ENCODE peak calls at places on chromosomes 11 and 22, in four cellular contexts. U is fibroblast of mammary gland, L is RWPE1, H is adrenal gland. D is an unnamed sample.

GRCh38 chr11:75450826-75451783 is 18.1 kb upstream of the KLHL35 start:
- DNase-seq in U (no peak), L (no peak), H (no peak), D (no peak)

GRCh38 chr11:103749158-103749557 is 287.3 kb upstream of the DDI1 start:
- DNase-seq in U (no peak), L (no peak), H (peak), D (peak)

GRCh38 chr22:18064636-18065035 is 13.2 kb upstream of the PEX26 start:
- DNase-seq in U (no peak), L (no peak), H (no peak), D (no peak)

GRCh38 chr11:13699870-13700269 is 31.4 kb downstream of the FAR1 start:
- DNase-seq in U (no peak), L (no peak), H (no peak), D (no peak)

GRCh38 chr11:78417888-78418583 is 416 bp upstream of the GAB2 start:
- DNase-seq in U (peak), L (peak), H (no peak), D (peak)

GRCh38 chr11:125481531-125481930 is 14.5 kb downstream of the FEZ1 start:
- DNase-seq in U (no peak), L (no peak), H (no peak), D (no peak)

GRCh38 chr11:40306938-40307548 is 1152.4 kb downstream of the LRRC4C start:
- DNase-seq in U (peak), L (peak), H (no peak), D (peak)

GRCh38 chr22:47724030-47724429 is 961.6 kb downstream of the TBC1D22A start:
- DNase-seq in U (no peak), L (no peak), H (no peak), D (no peak)

GRCh38 chr11:335779-336665 is 15.4 kb upstream of the IFITM3 start:
- DNase-seq in U (no peak), L (no peak), H (peak), D (no peak)

GRCh38 chr11:61688368-61689163 is 8.4 kb downstream of the DAGLA start:
- DNase-seq in U (peak), L (peak), H (no peak), D (peak)
- TF ChIP-seq CTCF in U (no peak), L (no peak), H (no peak), D (no peak)

DNA sequence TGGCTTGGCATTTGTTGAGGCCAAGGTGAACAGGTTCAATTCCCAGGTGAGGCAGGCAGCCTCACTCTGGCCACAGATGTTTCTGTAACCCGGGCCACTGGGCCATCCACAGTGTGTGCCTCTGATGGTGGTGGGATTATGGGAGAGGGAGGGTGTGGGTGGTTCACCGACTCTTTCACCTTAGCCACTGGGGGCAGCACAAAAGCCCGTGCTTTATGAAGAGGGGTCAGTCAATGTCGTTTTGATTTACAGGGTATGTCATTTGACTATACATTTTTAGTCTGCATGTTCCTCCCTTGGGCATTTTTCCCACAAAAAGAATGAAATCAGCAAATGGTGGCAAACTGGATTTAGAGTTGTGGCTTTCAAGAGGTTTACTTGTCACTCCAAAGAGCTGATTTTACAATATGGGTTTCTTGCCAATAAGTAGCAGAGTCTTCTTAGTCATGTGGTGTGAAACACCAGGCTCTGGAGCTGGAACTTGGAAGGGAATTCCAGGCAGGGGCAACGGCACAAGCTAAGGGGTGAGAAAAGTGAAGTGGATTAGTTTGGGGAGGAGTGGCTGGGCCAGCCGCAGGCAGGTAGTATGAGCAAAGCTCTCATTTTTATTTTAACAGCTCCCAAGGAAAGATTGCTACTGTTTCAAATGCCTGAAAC is 217.8 kb upstream of the ZBED5 start:
- DNase-seq in U (no peak), L (no peak), H (no peak), D (no peak)
- TF ChIP-seq CTCF in U (no peak), L (no peak), H (no peak), D (no peak)

GRCh38 chr11:115069599-115069998 is 391.3 kb downstream of the NXPE2 start:
- DNase-seq in U (no peak), L (no peak), H (no peak), D (no peak)

GRCh38 chr11:115067471-115067870 is 389.1 kb downstream of the NXPE2 start:
- DNase-seq in U (no peak), L (no peak), H (no peak), D (no peak)

GRCh38 chr11:115060840-115061239 is 382.5 kb downstream of the NXPE2 start:
- DNase-seq in U (no peak), L (no peak), H (no peak), D (peak)

GRCh38 chr11:115066111-115066660 is 387.9 kb downstream of the NXPE2 start:
- DNase-seq in U (no peak), L (no peak), H (no peak), D (peak)

GRCh38 chr11:115065314-115065713 is 387.0 kb downstream of the NXPE2 start:
- DNase-seq in U (no peak), L (no peak), H (no peak), D (no peak)
- TF ChIP-seq CTCF in U (no peak), L (no peak), H (no peak), D (no peak)

DNA sequence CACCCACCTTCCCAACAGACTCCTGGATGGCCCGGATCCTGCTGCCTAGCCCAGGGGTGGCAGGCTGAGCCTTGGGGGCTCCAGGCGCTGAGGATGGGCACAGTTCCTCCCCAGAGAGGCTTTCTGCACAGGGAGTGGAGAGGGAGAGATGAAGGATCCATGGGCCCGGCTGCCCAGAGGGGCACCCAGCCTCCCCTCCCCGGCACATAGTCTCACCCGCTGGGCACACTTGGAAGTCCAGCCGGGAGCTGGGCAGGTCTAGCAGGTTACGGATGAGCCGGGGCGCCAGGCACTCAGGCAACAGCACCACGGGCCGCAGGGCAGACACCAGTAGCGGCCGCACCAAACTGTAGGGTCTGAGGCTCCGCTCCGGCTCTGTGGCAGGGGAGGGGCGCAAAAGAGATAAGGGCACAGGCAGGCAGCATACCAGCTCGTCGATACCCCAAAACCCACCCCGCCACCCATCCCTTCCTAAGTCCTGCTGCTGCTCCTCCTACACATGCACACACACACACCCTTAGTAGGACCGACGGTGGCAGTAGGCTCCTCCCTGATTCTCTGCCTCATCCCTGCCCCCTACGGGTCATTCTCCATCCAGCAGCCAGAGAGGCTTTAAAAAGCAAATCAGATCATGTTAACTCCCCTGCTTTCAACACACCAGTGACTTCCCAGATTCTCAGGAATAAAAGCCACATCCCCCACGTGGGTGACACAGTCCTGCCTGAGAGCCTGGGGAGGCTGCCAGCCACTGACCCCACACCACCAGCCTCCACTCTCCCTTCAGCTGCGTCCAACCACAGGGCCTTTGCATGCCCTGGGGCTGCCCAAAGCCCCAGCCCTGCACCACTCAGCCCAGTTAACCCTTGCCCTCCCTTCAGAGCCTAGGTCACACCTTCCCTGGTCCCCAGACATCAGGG is 6.5 kb upstream of the MFNG start:
- DNase-seq in U (peak), L (no peak), H (no peak), D (peak)
- TF ChIP-seq CTCF in U (peak), L (peak), H (peak), D (peak)

GRCh38 chr11:27717377-27717776 is 17.1 kb upstream of the BDNF start:
- DNase-seq in U (peak), L (no peak), H (no peak), D (no peak)

GRCh38 chr11:27718346-27718852 is 18.1 kb upstream of the BDNF start:
- DNase-seq in U (peak), L (peak), H (peak), D (peak)

GRCh38 chr11:27717801-27718229 is 17.6 kb upstream of the BDNF start:
- DNase-seq in U (no peak), L (no peak), H (no peak), D (no peak)

GRCh38 chr11:27716216-27716615 is 16.0 kb upstream of the BDNF start:
- DNase-seq in U (no peak), L (no peak), H (no peak), D (no peak)

GRCh38 chr11:27716850-27717249 is 16.6 kb upstream of the BDNF start:
- DNase-seq in U (peak), L (no peak), H (no peak), D (no peak)
- TF ChIP-seq CTCF in U (peak), L (peak), H (no peak), D (peak)

GRCh38 chr11:2213890-2214526 is 42.4 kb upstream of the TH start:
- DNase-seq in U (no peak), L (no peak), H (no peak), D (no peak)

GRCh38 chr11:2212411-2213251 is 41.0 kb upstream of the TH start:
- DNase-seq in U (no peak), L (no peak), H (no peak), D (no peak)

GRCh38 chr11:2215230-2215560 is 43.6 kb upstream of the TH start:
- DNase-seq in U (no peak), L (no peak), H (no peak), D (no peak)

GRCh38 chr11:2214527-2215229 is 43.1 kb upstream of the TH start:
- DNase-seq in U (no peak), L (no peak), H (no peak), D (no peak)

DNA sequence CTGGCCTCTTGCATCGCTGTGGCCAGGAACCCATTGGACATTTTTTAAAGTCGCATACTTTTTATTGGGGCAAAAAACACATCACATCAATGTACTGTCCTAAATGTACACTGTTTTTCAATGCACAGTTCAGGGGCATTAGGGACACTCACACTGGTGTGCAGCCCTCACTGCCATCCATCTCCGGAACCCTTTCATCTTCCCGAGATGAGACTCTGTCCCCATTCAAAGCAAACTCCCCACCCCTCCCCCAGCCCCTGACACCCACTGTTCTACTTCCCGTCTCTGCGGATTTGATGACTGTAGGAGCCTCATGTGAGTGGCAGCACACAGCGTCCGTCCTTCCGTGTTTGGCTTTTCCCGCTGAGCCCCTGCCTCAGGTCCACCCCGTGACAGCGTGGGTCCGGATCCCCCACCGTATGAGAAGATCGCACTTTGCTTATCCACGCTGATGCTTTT is 41.8 kb upstream of the TH start:
- DNase-seq in U (no peak), L (no peak), H (no peak), D (no peak)
- TF ChIP-seq CTCF in U (no peak), L (no peak), H (no peak), D (no peak)

GRCh38 chr22:21590809-21591641 is 23.5 kb downstream of the UBE2L3 start:
- DNase-seq in U (no peak), L (no peak), H (no peak), D (no peak)

GRCh38 chr22:21594865-21595452 is 27.4 kb downstream of the UBE2L3 start:
- DNase-seq in U (no peak), L (no peak), H (no peak), D (no peak)

GRCh38 chr22:21592422-21592821 is 24.9 kb downstream of the UBE2L3 start:
- DNase-seq in U (no peak), L (no peak), H (no peak), D (no peak)

GRCh38 chr22:21591695-21592094 is 24.2 kb downstream of the UBE2L3 start:
- DNase-seq in U (no peak), L (no peak), H (no peak), D (no peak)

DNA sequence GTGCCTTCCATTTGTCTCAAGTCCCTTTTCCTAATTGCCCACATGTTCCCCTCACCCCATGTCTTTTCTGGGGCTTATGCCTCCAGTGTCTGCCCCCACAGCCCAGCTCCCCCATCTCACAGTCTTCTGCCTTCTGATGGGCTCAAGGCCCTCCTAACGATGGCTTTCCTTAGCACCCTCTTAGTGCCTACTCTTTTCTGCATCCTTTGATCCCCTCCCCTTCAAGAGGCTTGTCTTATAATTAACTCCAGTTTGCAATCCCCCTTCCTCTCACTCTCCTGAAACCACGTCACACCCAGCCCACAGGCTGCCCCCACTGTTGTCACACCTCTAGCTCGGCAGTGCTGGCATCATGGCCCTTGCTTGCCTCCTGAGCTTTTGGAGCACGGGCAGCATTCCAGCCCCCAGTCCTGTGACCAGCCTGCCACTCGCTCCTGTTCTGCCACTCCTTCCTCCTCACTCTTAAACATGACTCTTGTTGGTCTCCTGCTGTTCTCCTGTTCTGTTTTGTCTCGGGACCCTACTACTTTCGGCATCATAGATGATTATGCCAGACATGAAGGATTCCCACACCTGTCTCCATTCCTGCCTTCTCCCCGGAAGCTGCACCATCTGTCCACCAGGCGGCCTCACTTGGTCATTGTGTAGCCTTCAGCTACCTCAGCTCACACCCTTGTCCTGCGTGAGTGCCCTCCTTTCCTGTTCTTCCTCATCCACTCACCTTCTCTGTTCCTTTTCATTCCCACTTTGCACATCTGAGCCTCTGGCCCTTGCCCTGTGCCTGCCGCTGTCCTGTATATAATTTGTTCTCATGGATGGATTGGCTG is 26.1 kb downstream of the UBE2L3 start:
- DNase-seq in U (no peak), L (no peak), H (no peak), D (no peak)
- TF ChIP-seq CTCF in U (peak), L (no peak), H (no peak), D (peak)

GRCh38 chr11:68242616-68243015 is 29.2 kb downstream of the C11orf24 start:
- DNase-seq in U (no peak), L (no peak), H (no peak), D (no peak)
- TF ChIP-seq CTCF in U (no peak), L (no peak), H (no peak), D (no peak)

D was measured in astrocyte.